ENCODE peak calls at places on chromosome 9, in six cellular contexts. M, N, Q, Z, I and O are unnamed samples.

GRCh38 chr9:91036356-91036755 is 234.7 kb downstream of the SYK start:
- DNase-seq in Q (no peak), I (no peak), N (no peak), Z (no peak), M (no peak), O (no peak)

GRCh38 chr9:113454914-113455761 is 8.4 kb upstream of the RGS3 start:
- DNase-seq in M (no peak), Q (peak), Z (no peak), I (no peak), N (no peak), O (no peak)

GRCh38 chr9:98989036-98990000 is 45.6 kb downstream of the COL15A1 start:
- DNase-seq in M (peak), Z (no peak), Q (peak), N (no peak), I (no peak), O (no peak)

GRCh38 chr9:83526901-83527300 is 11.3 kb downstream of the FRMD3 start:
- DNase-seq in I (no peak), Z (no peak), M (no peak), Q (no peak), N (no peak), O (no peak)

GRCh38 chr9:108761530-108762347 is 94.0 kb downstream of the ACTL7B start:
- DNase-seq in I (peak), M (no peak), Q (peak), Z (peak), N (no peak), O (no peak)

GRCh38 chr9:125634040-125634717 is 72.8 kb downstream of the MAPKAP1 start:
- DNase-seq in I (no peak), Q (no peak), M (no peak), N (no peak), Z (no peak), O (no peak)

GRCh38 chr9:124125590-124126047 is 114.1 kb downstream of the LHX2 start:
- DNase-seq in Z (no peak), M (no peak), Q (no peak), I (no peak), N (no peak), O (no peak)

GRCh38 chr9:126521089-126521488 is 92.6 kb upstream of the LMX1B start:
- DNase-seq in Z (no peak), Q (no peak), I (no peak), M (no peak), N (no peak), O (no peak)

GRCh38 chr9:80899208-80899607 is 790.1 kb downstream of the TLE1 start:
- DNase-seq in Q (no peak), N (no peak), M (no peak), I (no peak), Z (no peak), O (no peak)

GRCh38 chr9:93898026-93898425 is 57.1 kb downstream of the BARX1 start:
- DNase-seq in N (no peak), Z (peak), M (peak), Q (no peak), I (no peak), O (no peak)

GRCh38 chr9:76932778-76933177 is 26.9 kb upstream of the PRUNE2 start:
- DNase-seq in Z (no peak), I (no peak), Q (no peak), M (no peak), N (no peak), O (no peak)

GRCh38 chr9:122095010-122095767 is 2.1 kb upstream of the TTLL11 start:
- DNase-seq in Z (peak), M (peak), I (peak), N (peak), Q (peak), O (no peak)

GRCh38 chr9:91746904-91747303 is 203.1 kb downstream of the ROR2 start:
- DNase-seq in I (no peak), N (no peak), Z (no peak), Q (no peak), M (no peak), O (no peak)

GRCh38 chr9:86892576-86892975 is 54.7 kb downstream of the GAS1 start:
- DNase-seq in Q (no peak), N (no peak), M (no peak), Z (no peak), I (no peak), O (no peak)

GRCh38 chr9:86891091-86891490 is 56.2 kb downstream of the GAS1 start:
- DNase-seq in Q (no peak), N (no peak), I (no peak), Z (no peak), M (no peak), O (no peak)

GRCh38 chr9:86891886-86892437 is 55.3 kb downstream of the GAS1 start:
- DNase-seq in Q (no peak), I (no peak), N (no peak), Z (no peak), M (no peak), O (no peak)

DNA sequence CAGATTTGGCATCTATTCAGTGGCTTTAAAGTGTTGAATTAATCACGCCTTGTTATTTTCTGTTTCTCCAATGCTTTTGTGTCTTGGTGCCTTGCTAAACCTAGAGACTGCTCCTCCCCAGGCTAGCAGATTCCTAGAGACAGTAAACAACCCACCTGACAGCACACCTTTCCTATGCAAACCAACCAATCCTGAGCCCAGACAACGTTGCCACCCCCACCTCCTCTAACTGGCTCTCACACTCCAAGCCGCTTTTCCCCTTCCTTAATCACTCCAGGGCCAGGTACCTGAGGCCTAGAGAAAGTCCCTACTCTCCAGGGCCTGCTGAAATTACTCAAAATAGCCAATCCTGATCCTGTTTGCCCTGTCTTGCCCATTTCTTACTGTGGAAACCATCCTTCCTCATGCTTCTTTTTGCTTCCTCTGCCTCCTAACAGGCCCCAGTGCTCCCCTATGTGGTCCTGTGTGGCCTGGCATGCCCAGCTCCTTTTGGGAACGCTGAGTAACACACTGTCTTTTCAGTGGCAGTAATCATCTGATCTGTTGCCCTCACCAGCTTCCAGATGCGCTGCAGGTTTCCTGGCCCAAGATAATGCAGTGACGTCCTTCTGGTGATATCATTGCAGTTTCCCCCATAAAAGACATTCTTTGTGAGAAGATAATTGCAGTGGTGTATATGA is 53.4 kb downstream of the GAS1 start:
- DNase-seq in I (no peak), Q (no peak), N (no peak), Z (no peak), M (no peak), O (no peak)
- H3K27ac ChIP-seq in I (no peak), Q (no peak), N (no peak), Z (no peak), M (no peak), O (no peak)

DNA sequence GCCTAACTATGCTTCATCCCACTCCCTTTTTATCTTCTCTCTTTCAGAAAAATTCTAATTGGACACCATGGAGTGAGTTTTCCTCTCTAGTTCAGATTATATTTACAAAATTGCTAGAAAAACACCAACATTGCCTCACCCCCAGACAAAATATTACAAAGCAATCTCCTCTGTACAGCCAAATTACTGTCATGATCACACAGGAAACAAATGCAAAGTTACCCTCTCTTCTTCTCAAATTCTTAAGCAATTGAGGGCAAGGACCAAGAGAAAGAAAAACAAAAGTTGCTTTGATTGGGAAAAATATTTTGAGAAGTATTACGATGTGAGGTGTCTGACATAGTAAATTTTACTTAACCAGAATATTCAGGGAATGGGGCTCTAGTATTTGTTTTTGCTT is 30.8 kb upstream of the ABCA1 start:
- DNase-seq in M (no peak), N (no peak), Q (no peak), Z (no peak), I (no peak), O (no peak)
- H3K27ac ChIP-seq in M (no peak), N (no peak), Q (no peak), Z (no peak), I (no peak), O (no peak)

GRCh38 chr9:7240569-7241311 is 483.0 kb downstream of the KDM4C start:
- DNase-seq in N (no peak), Q (no peak), M (no peak), Z (no peak), I (no peak), O (no peak)
- H3K27ac ChIP-seq in N (no peak), Q (no peak), M (no peak), Z (no peak), I (no peak), O (no peak)

GRCh38 chr9:71812385-71812784 is 44.1 kb upstream of the CEMIP2 start:
- DNase-seq in N (no peak), I (no peak), Z (no peak), M (no peak), Q (no peak), O (peak)

DNA sequence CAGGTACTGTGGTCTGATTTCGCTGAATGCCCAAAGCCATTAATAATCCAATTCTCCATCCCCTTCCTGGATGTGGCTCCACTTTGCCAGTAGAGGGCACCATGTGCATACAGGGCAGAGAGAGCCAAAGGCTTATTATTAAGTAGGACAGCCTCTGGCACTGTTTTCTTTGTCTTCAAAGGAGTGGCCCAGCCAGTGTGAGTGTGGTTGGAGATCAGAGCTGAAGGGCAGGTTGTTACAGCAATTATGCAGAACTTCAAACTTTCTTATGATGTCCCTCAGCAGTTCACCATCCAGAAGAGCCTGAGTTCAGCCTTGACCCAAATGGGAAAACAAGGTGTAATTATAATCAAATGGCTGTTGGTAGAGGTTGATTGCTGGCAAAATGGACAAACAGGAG is 38.6 kb upstream of the CEMIP2 start:
- DNase-seq in Z (peak), I (peak), Q (peak), M (no peak), N (peak), O (peak)
- H3K27ac ChIP-seq in Z (no peak), I (no peak), Q (no peak), M (no peak), N (no peak), O (no peak)

DNA sequence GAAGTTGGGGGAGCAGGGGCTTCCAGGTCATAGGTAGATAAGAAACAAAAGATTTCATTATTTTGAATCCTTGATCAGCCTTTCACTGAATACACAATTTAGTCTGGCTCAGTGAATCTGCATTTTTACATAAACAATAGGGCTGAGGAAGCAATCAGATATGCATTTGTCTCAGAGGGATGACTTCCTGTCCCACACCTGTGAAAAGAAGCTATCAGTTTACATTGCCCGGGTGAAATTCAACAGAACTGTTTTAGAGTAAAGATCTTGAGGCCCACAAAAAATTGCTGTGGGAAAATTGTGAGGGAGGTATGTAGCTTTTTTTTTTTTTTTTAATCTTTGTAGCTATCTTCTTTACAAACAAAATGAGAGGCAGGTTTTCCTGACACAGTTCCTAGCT is 38.3 kb downstream of the DNAJB5 start:
- DNase-seq in M (no peak), N (no peak), Z (no peak), Q (no peak), I (no peak), O (no peak)
- H3K27ac ChIP-seq in M (no peak), N (no peak), Z (no peak), Q (no peak), I (no peak), O (no peak)

GRCh38 chr9:69745716-69746538 is 13.9 kb downstream of the PTAR1 start:
- DNase-seq in Z (no peak), N (no peak), M (no peak), Q (no peak), I (no peak), O (no peak)
- H3K27ac ChIP-seq in Z (no peak), N (no peak), M (no peak), Q (no peak), I (no peak), O (no peak)